ENCODE peak calls at places on chromosomes 11 and 22, in six cellular contexts. H is CD8-positive, alpha-beta T cell; N is IMR-90; T is choroid plexus epithelial cell; L is thoracic aorta; Q is colonic mucosa. C is an unnamed sample.
A peak's percentile ranks its signal among the peaks of the same experiment; 100 is the strongest.

GRCh38 chr11:118618115-118618990 is 10.9 kb downstream of the PHLDB1 start:
- DNase-seq in N (peak; percentile 96), Q (peak; percentile 55), T (peak; percentile 81), L (no peak), H (no peak), C (peak; percentile 65)

GRCh38 chr11:35814026-35814425 is 129.8 kb upstream of the LDLRAD3 start:
- DNase-seq in N (no peak), L (no peak), Q (no peak), H (no peak), T (no peak), C (no peak)

GRCh38 chr11:9065614-9066431 is 25.6 kb downstream of the SCUBE2 start:
- DNase-seq in T (peak; percentile 70), Q (no peak), L (no peak), H (no peak), N (peak; percentile 24), C (peak; percentile 50)

GRCh38 chr11:88535266-88535665 is 197.7 kb upstream of the CTSC start:
- DNase-seq in H (no peak), L (no peak), Q (no peak), N (peak; percentile 42), T (peak; percentile 40), C (no peak)

GRCh38 chr22:28025333-28025732 is 106.3 kb upstream of the PITPNB start:
- DNase-seq in T (no peak), H (no peak), Q (peak; percentile 2), N (no peak), L (no peak), C (no peak)

GRCh38 chr22:20009018-20009482 is 7.6 kb downstream of the ARVCF start:
- DNase-seq in T (no peak), L (no peak), H (no peak), Q (no peak), N (no peak), C (no peak)

GRCh38 chr11:106724293-106724892 is 293.9 kb downstream of the GUCY1A2 start:
- DNase-seq in N (peak; percentile 6), T (peak; percentile 67), Q (no peak), H (no peak), L (no peak), C (no peak)

GRCh38 chr11:121763526-121763925 is 310.8 kb upstream of the SORL1-AS1 start:
- DNase-seq in N (no peak), T (no peak), L (no peak), Q (no peak), H (no peak), C (no peak)

GRCh38 chr11:125338886-125339811 is 156.9 kb downstream of the FEZ1 start:
- DNase-seq in Q (no peak), T (peak; percentile 74), L (no peak), N (no peak), H (no peak), C (no peak)

GRCh38 chr11:124633355-124633754 is 10.7 kb downstream of the TBRG1 start:
- DNase-seq in L (no peak), H (no peak), T (peak; percentile 64), Q (no peak), N (peak; percentile 17), C (no peak)

GRCh38 chr11:134951305-134951700 is 539.3 kb upstream of the B3GAT1 start:
- DNase-seq in L (no peak), N (peak; percentile 78), H (no peak), Q (no peak), T (peak; percentile 88), C (peak; percentile 29)

GRCh38 chr11:116862101-116862637 is 24.7 kb upstream of the APOA1 start:
- DNase-seq in N (no peak), H (no peak), L (no peak), Q (no peak), T (no peak), C (no peak)

GRCh38 chr11:93476796-93477195 is 66.4 kb downstream of the SMCO4 start:
- DNase-seq in Q (no peak), H (no peak), N (peak; percentile 91), L (no peak), T (peak; percentile 64), C (peak; percentile 31)

GRCh38 chr11:35040221-35040942 is 98.6 kb upstream of the CD44 start:
- DNase-seq in Q (no peak), N (peak; percentile 69), H (peak; percentile 46), L (no peak), T (peak; percentile 88), C (no peak)

GRCh38 chr22:49934891-49935557 is 16.6 kb downstream of the CRELD2 start:
- DNase-seq in N (peak; percentile 39), L (no peak), H (peak; percentile 90), T (peak; percentile 45), Q (peak; percentile 90), C (no peak)

GRCh38 chr11:3914807-3915206 is 59.3 kb downstream of the STIM1 start:
- DNase-seq in H (no peak), T (peak; percentile 46), L (no peak), Q (no peak), N (no peak), C (no peak)

GRCh38 chr11:77542296-77542695 is 47.5 kb upstream of the AQP11 start:
- DNase-seq in N (peak; percentile 78), H (no peak), Q (no peak), T (peak; percentile 45), L (no peak), C (peak; percentile 16)

GRCh38 chr11:77547047-77547836 is 42.5 kb upstream of the AQP11 start:
- DNase-seq in H (no peak), N (no peak), Q (no peak), T (no peak), L (no peak), C (no peak)

GRCh38 chr11:77548552-77549439 is 41.0 kb upstream of the AQP11 start:
- DNase-seq in N (no peak), Q (no peak), T (peak; percentile 55), H (no peak), L (no peak), C (no peak)

GRCh38 chr11:77547863-77548551 is 41.7 kb upstream of the AQP11 start:
- DNase-seq in Q (peak; percentile 65), L (no peak), H (peak; percentile 29), N (peak; percentile 79), T (peak; percentile 87), C (peak; percentile 21)
- TF ChIP-seq CTCF in Q (peak; percentile 45), L (peak; percentile 60), H (peak; percentile 66), N (peak; percentile 84), T (peak; percentile 71), C (peak; percentile 38)

GRCh38 chr22:43483669-43484068 is 71.9 kb downstream of the MPPED1 start:
- DNase-seq in Q (no peak), T (no peak), L (no peak), H (no peak), N (no peak), C (no peak)

GRCh38 chr22:43481528-43482309 is 69.9 kb downstream of the MPPED1 start:
- DNase-seq in L (no peak), H (peak; percentile 29), N (no peak), T (no peak), Q (no peak), C (no peak)

GRCh38 chr22:43483266-43483665 is 71.5 kb downstream of the MPPED1 start:
- DNase-seq in N (no peak), H (no peak), T (no peak), Q (no peak), L (no peak), C (no peak)

GRCh38 chr22:43484227-43484626 is 72.4 kb downstream of the MPPED1 start:
- DNase-seq in N (no peak), T (no peak), L (no peak), Q (no peak), H (no peak), C (no peak)

GRCh38 chr22:43482310-43482625 is 70.5 kb downstream of the MPPED1 start:
- DNase-seq in N (no peak), T (no peak), L (no peak), H (no peak), Q (no peak), C (no peak)
- H3K4me3 ChIP-seq in N (no peak overlapping the region), T (no peak overlapping the region), L (no peak overlapping the region), H (no peak overlapping the region), Q (no peak overlapping the region), C (no peak overlapping the region)

GRCh38 chr22:42271191-42271813 is 849 bp upstream of the TCF20 start:
- DNase-seq in Q (no peak), N (no peak), H (no peak), T (no peak), L (no peak), C (no peak)

GRCh38 chr22:42270178-42270511 is 308 bp downstream of the TCF20 start:
- DNase-seq in T (no peak), H (no peak), L (no peak), Q (no peak), N (no peak), C (no peak)

GRCh38 chr22:42270512-42271190 is at the start of gene TCF20:
- DNase-seq in L (no peak), Q (peak; percentile 81), N (peak; percentile 62), T (peak; percentile 71), H (peak; percentile 76), C (no peak)

GRCh38 chr22:42272431-42273004 is 2.1 kb upstream of the TCF20 start:
- DNase-seq in T (no peak), Q (no peak), L (no peak), N (no peak), H (no peak), C (no peak)

DNA sequence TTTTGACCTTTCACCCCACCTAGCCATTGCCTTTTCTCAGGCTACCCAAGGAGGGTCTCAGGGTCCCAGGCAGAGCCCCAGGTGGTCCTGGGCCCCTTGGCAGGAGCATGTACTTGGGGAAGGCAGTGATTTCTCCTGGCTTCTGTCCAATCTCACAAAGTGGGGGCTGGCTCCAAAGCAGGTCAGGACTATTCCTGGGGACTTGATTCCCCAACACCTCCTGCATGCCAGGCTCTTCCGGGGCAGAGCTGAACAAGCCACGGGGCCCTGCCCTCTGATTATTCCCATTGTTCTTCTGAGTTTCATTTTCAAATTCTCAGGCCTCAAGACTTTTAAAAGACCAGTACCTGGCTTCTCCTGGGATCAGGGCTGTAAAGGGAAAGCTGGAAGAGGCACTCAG is 1.5 kb upstream of the TCF20 start:
- DNase-seq in L (no peak), Q (no peak), H (no peak), T (no peak), N (no peak), C (no peak)
- TF ChIP-seq CTCF in L (no peak), Q (no peak), H (no peak), T (no peak), N (no peak), C (no peak)

GRCh38 chr11:111604392-111605009 is 2.3 kb downstream of the SIK2 start:
- DNase-seq in Q (no peak), T (peak; percentile 68), N (peak; percentile 45), H (no peak), L (no peak), C (no peak)
- H3K4me3 ChIP-seq in Q (no peak overlapping the region), T (peak overlapping the region; percentile 96), N (peak overlapping the region; percentile 94), H (no peak overlapping the region), L (peak overlapping the region; percentile 97), C (peak overlapping the region; percentile 28)

DNA sequence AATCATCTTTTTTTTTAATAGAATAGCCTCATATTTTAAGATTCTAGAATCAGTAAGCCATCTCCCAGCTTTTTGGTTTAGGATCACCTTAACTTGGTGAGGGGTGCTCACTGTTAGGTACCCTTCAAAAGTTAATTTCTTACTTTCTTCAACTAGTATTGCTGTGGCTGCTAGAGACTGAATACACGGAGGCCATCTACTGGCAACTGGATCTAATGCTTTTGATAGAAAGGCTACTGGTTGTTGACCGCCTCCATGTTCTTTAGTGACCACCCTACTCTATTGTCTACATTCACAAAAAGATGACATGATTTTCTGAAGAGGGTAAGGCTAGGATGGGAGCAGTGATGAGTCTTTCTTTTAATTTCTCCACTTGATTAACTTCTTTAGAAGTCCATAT is 16.7 kb upstream of the ALDH3B2 start:
- DNase-seq in T (peak; percentile 19), H (no peak), Q (no peak), N (no peak), L (no peak), C (no peak)
- TF ChIP-seq CTCF in T (peak; percentile 45), H (no peak), Q (no peak), N (no peak), L (no peak), C (no peak)